ENCODE peak calls at places on chromosomes 1 and 21, in ten cellular contexts. I, E, N, C, T, B, U, D, Y and G are unnamed samples.

GRCh38 chr1:238345837-238346236 is 455.1 kb upstream of the ZP4 start:
- DNase-seq in N (no peak), B (peak), I (no peak), E (no peak), U (no peak), C (no peak), Y (no peak), T (no peak), D (no peak), G (no peak)

GRCh38 chr1:12448746-12449177 is 169.2 kb downstream of the DHRS3 start:
- DNase-seq in C (no peak), N (no peak), B (no peak), I (no peak), E (no peak), D (peak), U (no peak), Y (no peak), T (no peak), G (no peak)

GRCh38 chr1:183327429-183328290 is 90.5 kb downstream of the NMNAT2 start:
- DNase-seq in N (no peak), E (no peak), T (no peak), U (peak), C (no peak), I (peak), B (no peak), Y (no peak), D (no peak), G (peak)

GRCh38 chr1:56509713-56510641 is 69.4 kb downstream of the PLPP3 start:
- DNase-seq in N (no peak), B (no peak), C (no peak), T (no peak), I (peak), Y (no peak), U (no peak), E (no peak), D (no peak), G (no peak)

GRCh38 chr1:68585371-68585770 is 88.5 kb upstream of the DEPDC1 start:
- DNase-seq in C (no peak), D (no peak), T (no peak), U (no peak), I (no peak), Y (no peak), B (no peak), E (no peak), N (no peak), G (no peak)

GRCh38 chr1:221663321-221663720 is 78.6 kb downstream of the DUSP10 start:
- DNase-seq in U (no peak), E (no peak), C (no peak), N (no peak), B (peak), T (no peak), Y (no peak), D (peak), I (no peak), G (no peak)

GRCh38 chr1:27238032-27238431 is 3.6 kb downstream of the WDTC1 start:
- DNase-seq in E (no peak), I (no peak), D (no peak), U (no peak), T (no peak), B (no peak), C (no peak), Y (no peak), N (no peak), G (no peak)

GRCh38 chr1:1757422-1758058 is 20.7 kb downstream of the NADK start:
- DNase-seq in D (no peak), I (no peak), Y (no peak), C (no peak), U (no peak), N (no peak), T (no peak), B (no peak), E (no peak), G (no peak)

GRCh38 chr1:23149110-23149509 is 19.5 kb downstream of the LUZP1 start:
- DNase-seq in B (peak), U (no peak), D (peak), I (no peak), N (peak), Y (peak), T (no peak), C (no peak), E (peak), G (no peak)
- TF ChIP-seq CTCF in B (no peak), U (no peak), D (no peak), I (no peak), N (no peak), Y (no peak), T (no peak), C (no peak), E (no peak), G (no peak)

GRCh38 chr1:156574039-156574633 is 1.8 kb upstream of the IQGAP3 start:
- DNase-seq in U (no peak), B (no peak), Y (no peak), I (no peak), T (no peak), E (no peak), C (no peak), D (no peak), N (no peak), G (no peak)
- TF ChIP-seq CTCF in U (no peak), B (no peak), Y (no peak), I (no peak), T (no peak), E (no peak), C (no peak), D (no peak), N (no peak), G (no peak)

GRCh38 chr21:35933466-35933865 is 126.9 kb downstream of the SETD4 start:
- DNase-seq in B (no peak), Y (no peak), D (peak), C (no peak), U (peak), T (no peak), I (peak), N (no peak), E (no peak), G (peak)
- TF ChIP-seq CTCF in B (no peak), Y (no peak), D (peak), C (no peak), U (no peak), T (no peak), I (peak), N (no peak), E (no peak), G (no peak)

GRCh38 chr1:165014753-165015152 is 341.8 kb downstream of the LMX1A start:
- DNase-seq in C (no peak), T (no peak), U (no peak), B (no peak), N (no peak), I (no peak), D (no peak), Y (no peak), E (no peak), G (no peak)

GRCh38 chr1:165010418-165011055 is 346.0 kb downstream of the LMX1A start:
- DNase-seq in Y (no peak), E (no peak), I (peak), D (no peak), U (no peak), T (no peak), N (no peak), C (no peak), B (no peak), G (no peak)

GRCh38 chr1:165006843-165007242 is 349.7 kb downstream of the LMX1A start:
- DNase-seq in I (no peak), Y (no peak), B (no peak), D (no peak), T (no peak), U (no peak), C (no peak), E (no peak), N (no peak), G (no peak)

DNA sequence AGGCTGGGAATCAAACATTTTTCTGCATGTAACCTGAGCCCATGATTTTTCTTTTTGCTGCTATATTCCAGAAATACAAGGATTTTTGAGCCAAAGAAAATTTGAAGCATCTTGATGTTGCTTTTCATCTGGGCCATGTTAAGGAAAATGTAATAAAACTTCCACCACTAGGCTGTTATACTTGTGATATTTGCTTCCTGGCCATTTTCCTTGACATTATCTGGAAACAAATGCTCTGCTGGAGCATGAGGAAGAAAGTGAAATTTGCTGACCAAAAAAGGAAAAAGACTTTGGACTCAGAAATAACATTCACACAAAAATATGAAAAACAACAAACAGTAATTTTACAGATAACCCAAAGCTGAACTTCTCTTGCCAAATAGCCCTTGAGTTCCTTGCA is 344.6 kb downstream of the LMX1A start:
- DNase-seq in B (no peak), N (no peak), I (no peak), D (no peak), E (no peak), C (no peak), U (no peak), Y (no peak), T (no peak), G (no peak)
- TF ChIP-seq CTCF in B (no peak), N (no peak), I (no peak), D (no peak), E (no peak), C (no peak), U (no peak), Y (no peak), T (no peak), G (no peak)

DNA sequence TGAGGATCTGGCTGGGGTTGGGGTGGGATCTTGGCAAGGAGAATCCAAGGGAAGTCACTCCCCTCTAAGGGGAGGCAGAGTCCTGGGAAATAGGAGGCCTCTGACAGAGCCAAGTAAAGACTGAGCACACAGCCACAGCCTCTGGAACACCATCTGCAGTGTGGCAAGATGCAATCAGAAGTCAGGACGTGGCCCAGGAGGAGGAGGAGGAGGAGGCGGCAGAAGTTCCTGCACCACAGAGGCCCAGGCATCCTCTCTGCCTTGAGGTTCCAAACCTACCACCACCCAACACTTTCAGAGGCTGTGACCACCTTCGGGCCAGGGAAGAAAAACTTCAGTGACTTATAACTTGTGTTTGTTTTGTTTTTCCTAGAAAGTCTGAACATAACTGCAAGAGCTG is 23.7 kb upstream of the KCNE2 start:
- DNase-seq in B (no peak), I (no peak), N (no peak), E (no peak), T (no peak), Y (no peak), U (no peak), D (no peak), C (peak), G (no peak)
- TF ChIP-seq CTCF in B (no peak), I (no peak), N (no peak), E (no peak), T (no peak), Y (no peak), U (no peak), D (no peak), C (no peak), G (no peak)

DNA sequence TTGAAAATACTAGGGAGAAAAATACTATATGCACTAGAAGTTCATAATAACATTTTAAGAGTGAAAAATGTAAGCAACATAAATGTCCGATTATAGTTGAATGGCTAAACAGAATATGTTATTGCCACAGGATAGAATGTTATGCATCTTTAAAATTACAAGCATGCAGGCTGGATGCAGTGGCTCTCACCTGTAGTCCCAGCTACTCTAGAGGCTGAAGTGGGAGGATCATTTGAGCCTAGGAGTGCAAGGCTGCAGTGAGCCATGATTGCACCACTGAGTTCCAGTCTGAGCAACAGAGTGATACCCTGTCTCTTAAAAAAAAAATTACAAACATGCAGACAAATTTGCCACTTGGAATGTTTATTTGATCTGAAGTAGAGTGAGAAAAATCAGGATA is 3.0 kb upstream of the BATF3 start:
- DNase-seq in C (no peak), I (no peak), E (no peak), N (no peak), Y (no peak), B (no peak), T (no peak), D (no peak), U (no peak), G (no peak)
- TF ChIP-seq CTCF in C (no peak), I (no peak), E (no peak), N (no peak), Y (no peak), B (no peak), T (no peak), D (no peak), U (no peak), G (no peak)

DNA sequence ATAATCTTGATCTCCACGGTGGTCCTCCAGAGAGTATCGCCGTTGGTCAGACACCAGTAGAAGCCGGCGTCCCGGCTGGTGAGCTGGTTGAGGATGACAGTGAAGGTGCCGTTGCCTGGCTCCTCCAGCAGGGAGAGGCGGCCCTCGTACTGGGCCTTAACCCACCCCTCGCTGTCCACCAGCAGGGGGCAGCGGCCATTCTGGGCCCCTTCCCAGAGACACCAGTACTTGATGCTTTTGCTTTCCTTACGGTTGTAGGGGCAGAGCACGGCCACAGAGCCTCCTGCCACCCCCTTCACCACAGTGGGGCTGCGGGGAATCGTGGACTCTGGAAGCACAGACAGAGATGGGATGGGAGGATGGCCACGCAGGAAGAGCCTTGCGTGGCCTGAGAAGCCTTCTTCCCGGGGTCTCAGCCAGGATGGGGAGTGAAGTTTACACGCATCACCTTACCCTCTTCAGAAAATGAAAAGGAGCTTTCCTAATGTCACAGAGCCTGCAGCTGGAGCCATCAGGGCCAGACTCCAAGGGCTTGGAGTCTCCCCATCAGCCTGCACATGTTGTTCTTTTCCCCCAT is 10.7 kb downstream of the PIGR start:
- DNase-seq in C (no peak), U (no peak), I (no peak), D (no peak), E (no peak), Y (peak), B (peak), N (peak), T (peak), G (no peak)
- TF ChIP-seq CTCF in C (no peak), U (peak), I (peak), D (peak), E (peak), Y (peak), B (peak), N (peak), T (peak), G (no peak)

GRCh38 chr1:113652773-113653172 is 106.5 kb downstream of the PHTF1 start:
- DNase-seq in N (no peak), I (no peak), T (no peak), B (no peak), E (no peak), Y (no peak), U (no peak), C (no peak), D (no peak), G (no peak)
- TF ChIP-seq CTCF in N (no peak), I (no peak), T (no peak), B (no peak), E (no peak), Y (no peak), U (no peak), C (no peak), D (no peak), G (no peak)

GRCh38 chr1:25806418-25806817 is 6.4 kb downstream of the SELENON start:
- DNase-seq in U (peak), C (no peak), N (no peak), I (peak), E (no peak), B (no peak), D (peak), T (peak), Y (no peak), G (no peak)

GRCh38 chr1:25805863-25806225 is 5.9 kb downstream of the SELENON start:
- DNase-seq in T (peak), I (peak), N (no peak), U (peak), D (peak), E (no peak), Y (no peak), C (no peak), B (no peak), G (no peak)

GRCh38 chr1:25803368-25803767 is 3.4 kb downstream of the SELENON start:
- DNase-seq in C (no peak), Y (no peak), E (no peak), D (no peak), U (no peak), I (no peak), N (no peak), T (no peak), B (no peak), G (no peak)

GRCh38 chr1:25804244-25804963 is 4.4 kb downstream of the SELENON start:
- DNase-seq in E (no peak), D (no peak), T (no peak), Y (no peak), C (no peak), I (peak), U (no peak), N (no peak), B (no peak), G (no peak)

GRCh38 chr1:25804964-25805862 is 5.2 kb downstream of the SELENON start:
- DNase-seq in D (no peak), I (no peak), Y (no peak), N (no peak), E (no peak), C (no peak), B (no peak), T (no peak), U (no peak), G (no peak)
- TF ChIP-seq CTCF in D (no peak), I (no peak), Y (no peak), N (no peak), E (no peak), C (no peak), B (no peak), T (no peak), U (no peak), G (no peak)